ENCODE peak calls at places on chromosomes 11 and 22, in nine cellular contexts. S is EL, H is bronchial epithelial cell, U is NCI-H524, T is posterior cingulate gyrus, W is H9, L is activated T-cell treated with anti-CD3 and anti-CD28 coated beads for 4 hours, K is NCI-H1694, G is SK-N-DZ. F is an unnamed sample.

GRCh38 chr22:33271390-33272161 is 213.4 kb upstream of the SYN3 start:
- DNase-seq in S (no peak), H (no peak), U (no peak), T (peak), W (no peak), L (no peak), K (peak), G (no peak), F (peak)

GRCh38 chr22:25048659-25049657 is 96.4 kb downstream of the KIAA1671 start:
- DNase-seq in S (peak), H (peak), U (peak), T (peak), W (peak), L (peak), K (peak), G (peak), F (peak)

GRCh38 chr11:90318651-90319050 is 95.8 kb upstream of the CHORDC1 start:
- DNase-seq in S (no peak), H (peak), U (no peak), T (no peak), W (no peak), L (no peak), K (no peak), G (no peak), F (no peak)

GRCh38 chr11:73334244-73335203 is 26.4 kb downstream of the ARHGEF17 start:
- DNase-seq in S (peak), H (peak), U (no peak), T (no peak), W (no peak), L (no peak), K (no peak), G (peak), F (peak)

GRCh38 chr11:73162196-73162740 is 20.1 kb upstream of the FCHSD2 start:
- DNase-seq in S (no peak), H (no peak), U (no peak), T (no peak), W (no peak), L (no peak), K (no peak), G (no peak), F (no peak)

GRCh38 chr22:24977370-24978230 is 25.1 kb downstream of the KIAA1671 start:
- DNase-seq in S (no peak), H (peak), U (no peak), T (no peak), W (no peak), L (no peak), K (no peak), G (no peak), F (no peak)

GRCh38 chr22:49960159-49960966 is at the start of gene PIM3:
- DNase-seq in S (peak), H (peak), U (peak), T (peak), W (peak), L (peak), K (peak), G (peak), F (peak)

GRCh38 chr11:14075118-14075601 is 112.6 kb downstream of the SPON1 start:
- DNase-seq in S (no peak), H (peak), U (peak), T (no peak), W (no peak), L (peak), K (no peak), G (no peak), F (no peak)

GRCh38 chr11:34972892-34973291 is 56.5 kb downstream of the PDHX start:
- DNase-seq in S (peak), H (no peak), U (no peak), T (no peak), W (no peak), L (no peak), K (no peak), G (no peak), F (no peak)

GRCh38 chr22:43891360-43892182 is at the start of gene PNPLA5:
- DNase-seq in S (no peak), H (no peak), U (no peak), T (peak), W (peak), L (peak), K (no peak), G (no peak), F (no peak)

GRCh38 chr11:62984451-62984991 is at the start of gene SLC22A6:
- DNase-seq in S (no peak), H (no peak), U (no peak), T (no peak), W (no peak), L (no peak), K (no peak), G (no peak), F (no peak)

GRCh38 chr11:44634401-44635281 is 69.2 kb downstream of the CD82 start:
- DNase-seq in S (peak), H (peak), U (peak), T (no peak), W (peak), L (no peak), K (peak), G (peak), F (no peak)

GRCh38 chr22:21092797-21093554 is 47.2 kb downstream of the LRRC74B start:
- DNase-seq in S (no peak), H (no peak), U (no peak), T (no peak), W (no peak), L (no peak), K (no peak), G (no peak), F (no peak)

GRCh38 chr11:11882539-11882938 is 40.8 kb downstream of the USP47 start:
- DNase-seq in S (no peak), H (no peak), U (no peak), T (no peak), W (no peak), L (no peak), K (no peak), G (no peak), F (no peak)

GRCh38 chr11:119453881-119454280 is 30.9 kb upstream of the THY1 start:
- DNase-seq in S (no peak), H (no peak), U (no peak), T (no peak), W (no peak), L (no peak), K (no peak), G (no peak), F (no peak)

GRCh38 chr11:26901162-26901561 is 92.8 kb upstream of the FIBIN start:
- DNase-seq in S (no peak), H (no peak), U (no peak), T (no peak), W (no peak), L (no peak), K (no peak), G (no peak), F (no peak)

GRCh38 chr11:16356751-16357365 is 512 bp upstream of the SOX6 start:
- DNase-seq in S (peak), H (no peak), U (no peak), T (no peak), W (no peak), L (no peak), K (no peak), G (no peak), F (no peak)

GRCh38 chr11:134663506-134664313 is 251.7 kb upstream of the B3GAT1 start:
- DNase-seq in S (no peak), H (no peak), U (no peak), T (no peak), W (no peak), L (no peak), K (no peak), G (no peak), F (no peak)

GRCh38 chr11:57308426-57309060 is 16.2 kb downstream of the TNKS1BP1 start:
- DNase-seq in S (no peak), H (no peak), U (no peak), T (no peak), W (no peak), L (no peak), K (no peak), G (no peak), F (no peak)

GRCh38 chr11:65553301-65554001 is 4.7 kb downstream of the LTBP3 start:
- DNase-seq in S (no peak), H (no peak), U (no peak), T (no peak), W (peak), L (no peak), K (no peak), G (peak), F (peak)

GRCh38 chr11:13462311-13462927 is 603 bp downstream of the BTBD10 start:
- DNase-seq in S (peak), H (peak), U (peak), T (peak), W (peak), L (peak), K (peak), G (peak), F (peak)

GRCh38 chr11:131688056-131688693 is 317.8 kb downstream of the NTM start:
- DNase-seq in S (peak), H (peak), U (peak), T (peak), W (peak), L (no peak), K (no peak), G (no peak), F (peak)

GRCh38 chr11:126930100-126930841 is 70.3 kb downstream of the KIRREL3 start:
- DNase-seq in S (no peak), H (no peak), U (no peak), T (no peak), W (no peak), L (no peak), K (no peak), G (no peak), F (no peak)

GRCh38 chr11:127627629-127628462 is 627.3 kb upstream of the KIRREL3 start:
- DNase-seq in S (no peak), H (peak), U (peak), T (peak), W (no peak), L (no peak), K (no peak), G (no peak), F (no peak)

GRCh38 chr11:5364214-5364613 is 12.9 kb downstream of the OR51B6 start:
- DNase-seq in S (peak), H (no peak), U (no peak), T (no peak), W (no peak), L (no peak), K (no peak), G (no peak), F (no peak)

GRCh38 chr11:109864834-109865557 is 228.2 kb upstream of the ZC3H12C start:
- DNase-seq in S (peak), H (peak), U (no peak), T (no peak), W (no peak), L (no peak), K (no peak), G (no peak), F (no peak)

GRCh38 chr11:63574856-63575602 is 11.8 kb upstream of the PLAAT2 start:
- DNase-seq in S (no peak), H (peak), U (no peak), T (no peak), W (peak), L (no peak), K (no peak), G (no peak), F (no peak)

GRCh38 chr22:36659762-36660509 is 43.6 kb downstream of the CACNG2 start:
- DNase-seq in S (peak), H (peak), U (peak), T (peak), W (no peak), L (peak), K (no peak), G (no peak), F (peak)

GRCh38 chr22:23385301-23386244 is 194.5 kb downstream of the IGLL1 start:
- DNase-seq in S (peak), H (peak), U (no peak), T (peak), W (peak), L (peak), K (peak), G (peak), F (peak)

GRCh38 chr22:29773233-29773632 is 6.1 kb downstream of the UQCR10 start:
- DNase-seq in S (peak), H (peak), U (no peak), T (no peak), W (no peak), L (no peak), K (no peak), G (no peak), F (no peak)

GRCh38 chr22:42684462-42685195 is 35.4 kb upstream of the CYB5R3 start:
- DNase-seq in S (no peak), H (no peak), U (no peak), T (no peak), W (no peak), L (no peak), K (no peak), G (no peak), F (no peak)

GRCh38 chr11:2827256-2827655 is 58.3 kb downstream of the CDKN1C start:
- DNase-seq in S (no peak), H (no peak), U (no peak), T (peak), W (no peak), L (no peak), K (no peak), G (no peak), F (no peak)

GRCh38 chr11:110431212-110432073 is 1.7 kb downstream of the FDX1 start:
- DNase-seq in S (peak), H (peak), U (no peak), T (no peak), W (no peak), L (no peak), K (no peak), G (no peak), F (peak)

F was measured in cerebellar cortex.